ENCODE peak calls at places on chromosomes 13 and 19, in six cellular contexts. A is activated CD8-positive, alpha-beta memory T cell treated with anti-CD3 and anti-CD28 coated beads for 48 hours; U is HEK293T; E is right cardiac atrium; Y is effector CD4-positive, alpha-beta T cell; W is kidney tubule cell. F is an unnamed sample.

GRCh38 chr13:28273919-28274318 is 135.6 kb downstream of the PAN3 start:
- DNase-seq in E (no peak), Y (no peak), W (no peak), A (no peak), U (peak), F (no peak)

GRCh38 chr19:8323781-8324185 is 2.5 kb downstream of the RPS28 start:
- DNase-seq in A (no peak), U (no peak), E (no peak), Y (no peak), W (no peak), F (peak)

GRCh38 chr13:88066847-88067246 is 395.7 kb downstream of the SLITRK5 start:
- DNase-seq in W (no peak), A (no peak), E (no peak), U (no peak), Y (no peak), F (no peak)

GRCh38 chr19:52171321-52172169 is at the start of gene ZNF836:
- DNase-seq in Y (peak), A (peak), E (peak), W (peak), U (peak), F (no peak)

GRCh38 chr13:46149272-46150133 is 32.5 kb downstream of the LCP1 start:
- DNase-seq in W (peak), U (no peak), A (no peak), E (peak), Y (no peak), F (no peak)

GRCh38 chr13:44407891-44408290 is 34.3 kb downstream of the SERP2 start:
- DNase-seq in E (no peak), W (no peak), A (no peak), Y (no peak), U (no peak), F (no peak)

GRCh38 chr13:40315416-40316064 is 350.9 kb downstream of the FOXO1 start:
- DNase-seq in A (peak), U (no peak), E (peak), Y (peak), W (peak), F (no peak)

GRCh38 chr13:54852831-54853230 is 1824.2 kb downstream of the OLFM4 start:
- DNase-seq in Y (no peak), A (no peak), W (no peak), U (no peak), E (no peak), F (no peak)

GRCh38 chr19:30666301-30666803 is 294.2 kb downstream of the ZNF536 start:
- DNase-seq in W (peak), U (peak), A (peak), Y (peak), E (peak), F (peak)

GRCh38 chr13:71278512-71278911 is 588.5 kb downstream of the DACH1 start:
- DNase-seq in U (peak), E (no peak), Y (no peak), W (no peak), A (no peak), F (no peak)

GRCh38 chr13:26847281-26847680 is 86.7 kb upstream of the GPR12 start:
- DNase-seq in E (no peak), A (no peak), W (no peak), Y (no peak), U (no peak), F (no peak)

GRCh38 chr19:5394907-5395505 is 54.4 kb upstream of the PTPRS start:
- DNase-seq in W (no peak), Y (no peak), A (no peak), U (no peak), E (no peak), F (no peak)

GRCh38 chr19:29715695-29716581 is 877 bp upstream of the C19orf12 start:
- DNase-seq in W (peak), U (no peak), A (no peak), Y (no peak), E (no peak), F (no peak)

GRCh38 chr19:30745476-30745985 is 373.3 kb downstream of the ZNF536 start:
- DNase-seq in W (no peak), E (no peak), U (no peak), A (no peak), Y (no peak), F (no peak)

GRCh38 chr13:36431204-36432105 is 840 bp upstream of the CCNA1 start:
- DNase-seq in E (peak), A (no peak), W (no peak), Y (no peak), U (peak), F (no peak)

GRCh38 chr13:75437582-75438318 is 44.2 kb downstream of the TBC1D4 start:
- DNase-seq in W (peak), A (no peak), Y (no peak), E (no peak), U (peak), F (no peak)

GRCh38 chr19:5006201-5006600 is 37.3 kb downstream of the KDM4B start:
- DNase-seq in U (no peak), W (peak), Y (no peak), E (peak), A (no peak), F (no peak)

GRCh38 chr13:102244617-102245227 is 157.1 kb downstream of the FGF14 start:
- DNase-seq in A (no peak), Y (no peak), U (no peak), W (no peak), E (no peak), F (no peak)

GRCh38 chr13:79874396-79875360 is 393.7 kb downstream of the NDFIP2 start:
- DNase-seq in U (no peak), Y (no peak), E (no peak), W (peak), A (no peak), F (no peak)

GRCh38 chr19:1402411-1403070 is 1.2 kb upstream of the GAMT start:
- DNase-seq in W (no peak), U (no peak), Y (no peak), E (peak), A (no peak), F (no peak)

GRCh38 chr13:101945435-101945834 is 456.4 kb downstream of the FGF14 start:
- DNase-seq in E (no peak), Y (no peak), U (no peak), W (no peak), A (no peak), F (no peak)

GRCh38 chr13:58933475-58933874 is 1230.3 kb downstream of the DIAPH3 start:
- DNase-seq in W (no peak), E (no peak), U (no peak), A (no peak), Y (no peak), F (no peak)

GRCh38 chr13:73036566-73036965 is 22.2 kb upstream of the KLF5 start:
- DNase-seq in W (no peak), U (no peak), E (no peak), A (no peak), Y (no peak), F (no peak)

GRCh38 chr13:48586591-48587103 is 53.8 kb upstream of the RCBTB2 start:
- DNase-seq in U (no peak), Y (no peak), E (peak), W (no peak), A (no peak), F (no peak)

GRCh38 chr19:19538767-19539166 is 702 bp downstream of the CILP2 start:
- DNase-seq in Y (no peak), U (no peak), E (peak), W (no peak), A (no peak), F (no peak)

GRCh38 chr13:111914241-111915103 is 152.5 kb upstream of the SOX1 start:
- DNase-seq in U (no peak), A (no peak), W (no peak), E (no peak), Y (no peak), F (no peak)

GRCh38 chr13:98214008-98214643 is 37.1 kb upstream of the RNF113B start:
- DNase-seq in U (no peak), W (peak), A (no peak), E (no peak), Y (no peak), F (no peak)

GRCh38 chr19:30783212-30783611 is 411.0 kb downstream of the ZNF536 start:
- DNase-seq in U (no peak), A (no peak), W (no peak), Y (no peak), E (no peak), F (no peak)

GRCh38 chr19:38078302-38078930 is 145.6 kb downstream of the DPF1 start:
- DNase-seq in W (no peak), E (no peak), A (no peak), Y (no peak), U (no peak), F (no peak)

GRCh38 chr13:112619730-112620639 is 32.0 kb upstream of the TUBGCP3 start:
- DNase-seq in U (no peak), Y (no peak), E (no peak), W (peak), A (no peak), F (no peak)